ENCODE peak calls at places on chromosomes 12 and 14, in six cellular contexts. Y is prostate gland, B is suprapubic skin, K is uterus, P is breast epithelium, Q is sigmoid colon. A is an unnamed sample.

GRCh38 chr12:127060310-127060847 is 1206.6 kb upstream of the TMEM132C start:
- DNase-seq in Y (no peak), P (no peak), K (no peak), Q (no peak), B (no peak), A (no peak)

GRCh38 chr14:80390911-80391310 is 179.6 kb upstream of the DIO2 start:
- DNase-seq in P (no peak), B (no peak), K (no peak), Q (no peak), Y (no peak), A (no peak)

GRCh38 chr14:94062344-94062904 is 18.6 kb downstream of the DDX24 start:
- DNase-seq in K (no peak), Y (no peak), Q (no peak), B (no peak), P (no peak), A (no peak)

GRCh38 chr14:102474934-102475333 is 34.6 kb downstream of the ANKRD9 start:
- DNase-seq in Y (peak; percentile 33), P (no peak), Q (peak; percentile 84), K (no peak), B (no peak), A (peak; percentile 86)

GRCh38 chr14:101812071-101812470 is 50.6 kb downstream of the PPP2R5C start:
- DNase-seq in B (no peak), Y (no peak), K (no peak), P (no peak), Q (no peak), A (no peak)

GRCh38 chr14:68637106-68638021 is 155.5 kb downstream of the ZFP36L1 start:
- DNase-seq in B (peak; percentile 67), Y (no peak), P (no peak), Q (peak; percentile 85), K (peak; percentile 61), A (no peak)

GRCh38 chr14:74488788-74489397 is 4.2 kb downstream of the NPC2 start:
- DNase-seq in K (no peak), Y (no peak), P (no peak), Q (no peak), B (no peak), A (no peak)

GRCh38 chr14:100605706-100606686 is 18.8 kb upstream of the BEGAIN start:
- DNase-seq in K (no peak), B (peak; percentile 43), Y (no peak), P (no peak), Q (peak; percentile 44), A (no peak)

GRCh38 chr14:69703047-69704046 is 63.6 kb upstream of the SRSF5 start:
- DNase-seq in Q (no peak), P (no peak), K (no peak), B (no peak), Y (no peak), A (no peak)

GRCh38 chr12:29581641-29582040 is 84.2 kb upstream of the OVCH1 start:
- DNase-seq in Y (no peak), B (no peak), P (no peak), Q (no peak), K (no peak), A (no peak)

GRCh38 chr12:114691810-114692557 is 8.0 kb upstream of the TBX3 start:
- DNase-seq in P (no peak), Q (peak; percentile 48), Y (peak; percentile 51), B (no peak), K (no peak), A (no peak)
- H3K4me3 ChIP-seq in P (peak overlapping the region; percentile 49), Q (peak overlapping the region; percentile 2), Y (peak overlapping the region; percentile 45), B (peak overlapping the region; percentile 55), K (peak overlapping the region; percentile 43), A (peak overlapping the region; percentile 48)

GRCh38 chr12:9094512-9095206 is 21.1 kb downstream of the A2M start:
- DNase-seq in Y (no peak), B (no peak), P (no peak), Q (no peak), K (no peak), A (no peak)
- TF ChIP-seq POLR2A in Y (no peak), B (no peak), P (no peak), Q (no peak), K (no peak), A (no peak)

GRCh38 chr14:56172571-56172971 is 54.4 kb downstream of the PELI2 start:
- DNase-seq in Y (no peak), Q (no peak), P (no peak), B (no peak), K (no peak), A (no peak)
- H3K9me3 ChIP-seq in Y (no peaks in the 10 kb centered on the region), Q (no peaks in the 10 kb centered on the region), P (no peaks in the 10 kb centered on the region), B (no peaks in the 10 kb centered on the region), K (no peaks in the 10 kb centered on the region), A (no peaks in the 10 kb centered on the region)

GRCh38 chr12:122081108-122081696 is 2.6 kb downstream of the MLXIP start:
- DNase-seq in K (peak; percentile 36), Q (no peak), P (no peak), B (peak; percentile 53), Y (no peak), A (no peak)
- H3K4me3 ChIP-seq in K (peak overlapping the region; percentile 82), Q (peak overlapping the region; percentile 89), P (peak overlapping the region; percentile 78), B (peak overlapping the region; percentile 79), Y (peak overlapping the region; percentile 53), A (peak overlapping the region; percentile 65)

DNA sequence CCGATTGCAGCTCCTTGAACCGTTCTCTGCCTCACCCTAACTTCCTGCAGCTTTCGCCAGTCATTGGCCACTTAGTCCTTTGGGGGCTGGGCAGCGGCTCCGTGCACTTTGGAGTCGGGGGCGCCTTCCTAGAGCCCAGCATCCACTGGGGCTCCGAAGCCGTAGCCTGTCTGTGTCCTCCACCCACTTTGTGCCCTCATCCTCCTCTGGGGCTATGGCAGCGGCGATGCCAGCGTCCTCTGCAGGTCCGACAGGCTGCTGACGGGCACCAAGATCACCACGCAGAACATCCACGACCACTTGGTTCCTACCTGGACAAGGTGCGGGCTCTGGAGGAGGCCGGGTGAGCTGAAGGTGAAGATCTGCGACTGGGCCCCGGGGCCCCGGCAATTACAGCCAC is 11.8 kb upstream of the A2M start:
- DNase-seq in Q (no peak), B (no peak), Y (no peak), P (no peak), K (no peak), A (no peak)
- TF ChIP-seq POLR2A in Q (no peak), B (no peak), Y (no peak), P (no peak), K (no peak), A (no peak)

DNA sequence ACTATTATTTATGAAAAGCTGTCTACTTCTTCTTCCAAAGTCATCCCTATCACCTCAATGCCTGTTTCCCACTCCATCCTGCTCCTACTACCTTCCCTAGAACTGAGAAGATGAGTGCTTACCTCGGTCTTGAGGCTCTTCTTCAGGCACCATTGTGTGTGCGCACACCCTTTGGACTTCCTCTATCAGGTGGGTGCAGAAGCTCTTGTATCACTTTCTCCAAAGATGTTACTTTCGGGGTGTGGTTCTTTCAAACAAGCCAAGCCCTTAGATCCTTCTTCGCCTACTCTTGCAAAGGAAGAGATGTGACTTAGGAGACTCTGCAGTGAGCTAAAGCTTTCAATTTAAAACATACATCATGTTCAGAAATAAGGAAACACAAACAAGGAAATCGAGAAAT is at the start of gene CLEC4C:
- DNase-seq in P (no peak), B (no peak), Q (no peak), Y (no peak), K (no peak), A (no peak)
- H3K9me3 ChIP-seq in P (no peaks in the 10 kb centered on the region), B (no peaks in the 10 kb centered on the region), Q (no peaks in the 10 kb centered on the region), Y (no peaks in the 10 kb centered on the region), K (no peaks in the 10 kb centered on the region), A (no peaks in the 10 kb centered on the region)

DNA sequence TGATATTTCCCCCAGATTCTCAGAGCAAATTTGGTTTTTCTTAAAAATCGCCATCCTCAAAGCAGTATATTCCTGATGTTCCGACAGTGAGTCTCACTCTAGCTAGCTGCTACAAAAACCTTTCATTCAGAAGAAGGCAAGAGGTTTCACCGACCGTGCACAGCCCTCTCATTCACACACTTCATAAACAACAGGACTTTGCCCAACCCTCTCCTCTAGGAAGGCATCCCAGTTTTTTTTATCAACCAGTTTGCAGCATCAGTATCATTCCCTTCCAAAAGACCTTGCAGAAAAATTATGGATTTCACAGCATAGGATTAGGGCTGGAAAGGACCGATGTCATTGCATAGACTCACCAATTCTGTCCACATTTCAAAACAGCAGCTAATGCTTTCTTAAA is 732 bp downstream of the SVOP start:
- DNase-seq in K (no peak), B (no peak), Y (no peak), Q (no peak), P (no peak), A (no peak)
- H3K4me3 ChIP-seq in K (no peak overlapping the region), B (no peak overlapping the region), Y (no peak overlapping the region), Q (no peak overlapping the region), P (no peak overlapping the region), A (no peak overlapping the region)